ENCODE peak calls at places on chromosome 2, in seven cellular contexts. One of them, this sample, is unnamed.

GRCh38 chr2:188272121-188272520 is 19.6 kb upstream of the GULP1 start:
- DNase-seq in left ventricle myocardium inferior: no peak
- DNase-seq in hepatocyte: no peak
- DNase-seq in lung: no peak
- DNase-seq in thyroid gland: no peak
- DNase-seq in psoas muscle: no peak
- DNase-seq in testis: no peak
- DNase-seq in this sample: no peak

GRCh38 chr2:33304032-33304864 is 172.2 kb upstream of the RASGRP3 start:
- DNase-seq in hepatocyte: peak; percentile 13
- DNase-seq in left ventricle myocardium inferior: no peak
- DNase-seq in testis: no peak
- DNase-seq in thyroid gland: no peak
- DNase-seq in lung: no peak
- DNase-seq in psoas muscle: no peak
- DNase-seq in this sample: no peak

GRCh38 chr2:133331437-133331836 is 236.8 kb downstream of the NCKAP5 start:
- DNase-seq in thyroid gland: no peak
- DNase-seq in left ventricle myocardium inferior: no peak
- DNase-seq in psoas muscle: no peak
- DNase-seq in lung: peak; percentile 38
- DNase-seq in hepatocyte: peak; percentile 5
- DNase-seq in testis: no peak
- DNase-seq in this sample: no peak

GRCh38 chr2:219661197-219661954 is 33.9 kb downstream of the SLC4A3 start:
- DNase-seq in left ventricle myocardium inferior: no peak
- DNase-seq in hepatocyte: peak; percentile 37
- DNase-seq in psoas muscle: no peak
- DNase-seq in thyroid gland: no peak
- DNase-seq in lung: no peak
- DNase-seq in testis: no peak
- DNase-seq in this sample: no peak

GRCh38 chr2:176583530-176584101 is 314.4 kb downstream of the MTX2 start:
- DNase-seq in lung: no peak
- DNase-seq in left ventricle myocardium inferior: no peak
- DNase-seq in thyroid gland: no peak
- DNase-seq in testis: no peak
- DNase-seq in psoas muscle: no peak
- DNase-seq in hepatocyte: no peak
- DNase-seq in this sample: no peak

GRCh38 chr2:45220227-45220626 is 211.0 kb upstream of the SIX2 start:
- DNase-seq in psoas muscle: peak; percentile 85
- DNase-seq in lung: no peak
- DNase-seq in left ventricle myocardium inferior: no peak
- DNase-seq in hepatocyte: no peak
- DNase-seq in testis: no peak
- DNase-seq in thyroid gland: no peak
- DNase-seq in this sample: no peak

GRCh38 chr2:18588049-18588448 is 1.3 kb downstream of the NT5C1B start:
- DNase-seq in left ventricle myocardium inferior: no peak
- DNase-seq in testis: no peak
- DNase-seq in hepatocyte: no peak
- DNase-seq in thyroid gland: no peak
- DNase-seq in psoas muscle: no peak
- DNase-seq in lung: no peak
- DNase-seq in this sample: no peak

GRCh38 chr2:85826990-85827878 is 61.6 kb downstream of the ST3GAL5 start:
- DNase-seq in hepatocyte: peak; percentile 82
- DNase-seq in lung: peak; percentile 70
- DNase-seq in psoas muscle: peak; percentile 88
- DNase-seq in left ventricle myocardium inferior: peak; percentile 74
- DNase-seq in testis: peak; percentile 82
- DNase-seq in thyroid gland: peak; percentile 83
- DNase-seq in this sample: peak; percentile 75

GRCh38 chr2:73284296-73285161 is at the start of gene FBXO41:
- DNase-seq in psoas muscle: peak; percentile 57
- DNase-seq in hepatocyte: peak; percentile 50
- DNase-seq in left ventricle myocardium inferior: no peak
- DNase-seq in testis: peak; percentile 59
- DNase-seq in lung: no peak
- DNase-seq in thyroid gland: peak; percentile 14
- DNase-seq in this sample: peak; percentile 42

GRCh38 chr2:117339980-117340379 is 474.5 kb upstream of the DDX18 start:
- DNase-seq in left ventricle myocardium inferior: no peak
- DNase-seq in thyroid gland: no peak
- DNase-seq in psoas muscle: no peak
- DNase-seq in testis: no peak
- DNase-seq in lung: no peak
- DNase-seq in hepatocyte: no peak
- DNase-seq in this sample: no peak

GRCh38 chr2:217667545-217667944 is 335.2 kb downstream of the TNS1 start:
- DNase-seq in hepatocyte: no peak
- DNase-seq in left ventricle myocardium inferior: no peak
- DNase-seq in lung: no peak
- DNase-seq in thyroid gland: peak; percentile 23
- DNase-seq in psoas muscle: no peak
- DNase-seq in testis: peak; percentile 41
- DNase-seq in this sample: no peak

GRCh38 chr2:217664761-217665160 is 338.0 kb downstream of the TNS1 start:
- DNase-seq in testis: no peak
- DNase-seq in thyroid gland: no peak
- DNase-seq in hepatocyte: no peak
- DNase-seq in lung: no peak
- DNase-seq in left ventricle myocardium inferior: no peak
- DNase-seq in psoas muscle: no peak
- DNase-seq in this sample: no peak

GRCh38 chr2:217669831-217670230 is 333.0 kb downstream of the TNS1 start:
- DNase-seq in psoas muscle: no peak
- DNase-seq in lung: no peak
- DNase-seq in testis: no peak
- DNase-seq in thyroid gland: no peak
- DNase-seq in left ventricle myocardium inferior: no peak
- DNase-seq in hepatocyte: no peak
- DNase-seq in this sample: no peak

GRCh38 chr2:217662984-217663602 is 339.7 kb downstream of the TNS1 start:
- DNase-seq in testis: no peak
- DNase-seq in thyroid gland: no peak
- DNase-seq in left ventricle myocardium inferior: no peak
- DNase-seq in psoas muscle: no peak
- DNase-seq in lung: no peak
- DNase-seq in hepatocyte: no peak
- DNase-seq in this sample: no peak

GRCh38 chr2:217666338-217666737 is 336.5 kb downstream of the TNS1 start:
- DNase-seq in testis: no peak
- DNase-seq in lung: no peak
- DNase-seq in thyroid gland: no peak
- DNase-seq in left ventricle myocardium inferior: no peak
- DNase-seq in psoas muscle: no peak
- DNase-seq in hepatocyte: no peak
- DNase-seq in this sample: no peak
- H3K4me1 ChIP-seq in testis: peaks cover 2% of the 10 kb centered on the region
- H3K4me1 ChIP-seq in lung: no peaks in the 10 kb centered on the region
- H3K4me1 ChIP-seq in thyroid gland: peaks cover 24% of the 10 kb centered on the region
- H3K4me1 ChIP-seq in left ventricle myocardium inferior: peaks cover 11% of the 10 kb centered on the region
- H3K4me1 ChIP-seq in psoas muscle: no peaks in the 10 kb centered on the region
- H3K4me1 ChIP-seq in hepatocyte: no peaks in the 10 kb centered on the region
- H3K4me1 ChIP-seq in this sample: no peaks in the 10 kb centered on the region

GRCh38 chr2:95307878-95308277 is 10.7 kb downstream of the KCNIP3 start:
- DNase-seq in hepatocyte: no peak
- DNase-seq in left ventricle myocardium inferior: no peak
- DNase-seq in lung: no peak
- DNase-seq in thyroid gland: no peak
- DNase-seq in psoas muscle: no peak
- DNase-seq in testis: no peak
- DNase-seq in this sample: no peak

GRCh38 chr2:95307036-95307435 is 9.9 kb downstream of the KCNIP3 start:
- DNase-seq in left ventricle myocardium inferior: no peak
- DNase-seq in hepatocyte: no peak
- DNase-seq in thyroid gland: no peak
- DNase-seq in psoas muscle: no peak
- DNase-seq in testis: no peak
- DNase-seq in lung: no peak
- DNase-seq in this sample: no peak

GRCh38 chr2:95310211-95310610 is 13.1 kb downstream of the KCNIP3 start:
- DNase-seq in hepatocyte: no peak
- DNase-seq in lung: no peak
- DNase-seq in left ventricle myocardium inferior: no peak
- DNase-seq in testis: no peak
- DNase-seq in thyroid gland: peak; percentile 77
- DNase-seq in psoas muscle: no peak
- DNase-seq in this sample: no peak

GRCh38 chr2:95309599-95309998 is 12.5 kb downstream of the KCNIP3 start:
- DNase-seq in testis: no peak
- DNase-seq in psoas muscle: no peak
- DNase-seq in lung: no peak
- DNase-seq in hepatocyte: no peak
- DNase-seq in left ventricle myocardium inferior: no peak
- DNase-seq in thyroid gland: peak; percentile 37
- DNase-seq in this sample: no peak

GRCh38 chr2:95308426-95308990 is 11.4 kb downstream of the KCNIP3 start:
- DNase-seq in hepatocyte: no peak
- DNase-seq in left ventricle myocardium inferior: no peak
- DNase-seq in lung: no peak
- DNase-seq in testis: no peak
- DNase-seq in thyroid gland: no peak
- DNase-seq in psoas muscle: no peak
- DNase-seq in this sample: no peak
- H3K27me3 ChIP-seq in hepatocyte: no peaks in the 10 kb centered on the region
- H3K27me3 ChIP-seq in left ventricle myocardium inferior: peaks cover 57% of the 10 kb centered on the region
- H3K27me3 ChIP-seq in lung: no peaks in the 10 kb centered on the region
- H3K27me3 ChIP-seq in testis: no peaks in the 10 kb centered on the region
- H3K27me3 ChIP-seq in thyroid gland: no peaks in the 10 kb centered on the region
- H3K27me3 ChIP-seq in psoas muscle: no peaks in the 10 kb centered on the region
- H3K27me3 ChIP-seq in this sample: no peaks in the 10 kb centered on the region

DNA sequence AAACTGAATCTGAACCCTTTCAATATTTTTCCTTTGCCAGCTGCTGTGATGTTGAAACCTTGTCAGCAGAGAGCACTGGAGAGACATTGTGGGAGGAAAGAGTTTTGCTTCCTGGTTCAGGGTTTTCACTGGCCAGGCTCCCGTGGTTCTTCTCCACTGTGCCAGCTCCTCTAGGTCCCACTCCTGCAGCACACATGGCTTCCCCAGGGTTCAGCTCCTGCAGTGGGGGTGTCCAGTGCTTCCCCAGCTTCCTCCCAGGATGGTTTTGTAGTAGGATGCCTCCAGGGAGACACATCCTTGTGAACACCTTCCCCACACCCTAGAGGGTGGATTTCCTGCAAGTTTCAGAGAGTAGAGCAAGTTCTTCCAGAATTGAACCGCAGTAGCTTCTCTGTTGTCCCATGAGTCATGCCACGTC is 24.0 kb upstream of the SULT1C3 start:
- DNase-seq in lung: peak; percentile 38
- DNase-seq in testis: no peak
- DNase-seq in left ventricle myocardium inferior: no peak
- DNase-seq in psoas muscle: no peak
- DNase-seq in hepatocyte: peak; percentile 27
- DNase-seq in thyroid gland: peak; percentile 59
- DNase-seq in this sample: peak; percentile 38
- TF ChIP-seq CTCF in lung: no peak
- TF ChIP-seq CTCF in testis: no peak
- TF ChIP-seq CTCF in left ventricle myocardium inferior: peak; percentile 26
- TF ChIP-seq CTCF in psoas muscle: peak; percentile 14
- TF ChIP-seq CTCF in hepatocyte: peak; percentile 44
- TF ChIP-seq CTCF in thyroid gland: peak; percentile 42
- TF ChIP-seq CTCF in this sample: peak; percentile 34

GRCh38 chr2:238743243-238744068 is 104.4 kb upstream of the TWIST2 start:
- DNase-seq in psoas muscle: no peak
- DNase-seq in testis: no peak
- DNase-seq in thyroid gland: no peak
- DNase-seq in hepatocyte: no peak
- DNase-seq in lung: peak; percentile 26
- DNase-seq in left ventricle myocardium inferior: no peak
- DNase-seq in this sample: no peak
- H3K4me1 ChIP-seq in psoas muscle: no peaks in the 10 kb centered on the region
- H3K4me1 ChIP-seq in testis: no peaks in the 10 kb centered on the region
- H3K4me1 ChIP-seq in thyroid gland: no peaks in the 10 kb centered on the region
- H3K4me1 ChIP-seq in hepatocyte: no peaks in the 10 kb centered on the region
- H3K4me1 ChIP-seq in lung: no peaks in the 10 kb centered on the region
- H3K4me1 ChIP-seq in left ventricle myocardium inferior: no peaks in the 10 kb centered on the region
- H3K4me1 ChIP-seq in this sample: no peaks in the 10 kb centered on the region